ENCODE peak calls at places on chromosomes 2 and 18, in six cellular contexts. U, T, M, Y, X and J are unnamed samples.

GRCh38 chr2:212644195-212644837 is 105.7 kb upstream of the ERBB4 start:
- DNase-seq in M (no peak), T (no peak), X (peak), Y (no peak), U (no peak), J (no peak)

GRCh38 chr2:11248-11941 is 34.9 kb downstream of the FAM110C start:
- DNase-seq in T (peak), X (peak), M (peak), Y (peak), U (peak), J (peak)

GRCh38 chr2:237695201-237695780 is 67.9 kb downstream of the LRRFIP1 start:
- DNase-seq in U (no peak), T (peak), X (no peak), M (peak), Y (peak), J (peak)

GRCh38 chr2:239465017-239466001 is 64.5 kb upstream of the HDAC4 start:
- DNase-seq in X (no peak), U (no peak), T (peak), M (no peak), Y (no peak), J (peak)

GRCh38 chr2:113208995-113209868 is 35.5 kb downstream of the PSD4 start:
- DNase-seq in M (peak), U (no peak), Y (peak), X (no peak), T (no peak), J (no peak)

GRCh38 chr2:32136097-32136496 is 29.6 kb upstream of the SLC30A6 start:
- DNase-seq in X (no peak), U (no peak), Y (peak), M (peak), T (no peak), J (no peak)

GRCh38 chr2:26475832-26476501 is 2.0 kb downstream of the OTOF start:
- DNase-seq in Y (no peak), M (no peak), X (no peak), U (no peak), T (no peak), J (no peak)

GRCh38 chr2:174025271-174026121 is 60.3 kb upstream of the SP3 start:
- DNase-seq in U (no peak), M (peak), X (no peak), T (no peak), Y (peak), J (peak)

GRCh38 chr2:58925676-58926081 is 684.6 kb upstream of the FANCL start:
- DNase-seq in Y (peak), U (no peak), X (no peak), M (no peak), T (no peak), J (no peak)

GRCh38 chr18:65936678-65937077 is 185.9 kb downstream of the CDH7 start:
- DNase-seq in T (no peak), Y (no peak), M (no peak), X (no peak), U (no peak), J (no peak)

GRCh38 chr18:13563390-13563805 is 163.0 kb downstream of the FAM210A start:
- DNase-seq in Y (no peak), U (no peak), T (no peak), X (no peak), M (peak), J (no peak)

GRCh38 chr2:101087638-101088037 is 63.5 kb downstream of the TBC1D8 start:
- DNase-seq in U (no peak), T (no peak), X (no peak), Y (no peak), M (no peak), J (no peak)

GRCh38 chr2:9113916-9114315 is 92.7 kb upstream of the ASAP2 start:
- DNase-seq in X (no peak), M (no peak), Y (no peak), U (no peak), T (no peak), J (no peak)

GRCh38 chr2:147715807-147716206 is 129.0 kb upstream of the ACVR2A start:
- DNase-seq in Y (no peak), M (no peak), T (no peak), U (no peak), X (no peak), J (no peak)

GRCh38 chr2:6926071-6926732 is 9.0 kb downstream of the RNF144A start:
- DNase-seq in T (no peak), X (peak), Y (no peak), M (no peak), U (no peak), J (no peak)

GRCh38 chr2:150526006-150526405 is 38.5 kb upstream of the RND3 start:
- DNase-seq in X (no peak), Y (no peak), T (no peak), M (no peak), U (no peak), J (peak)

GRCh38 chr2:24708537-24709152 is 84.5 kb downstream of the PTRHD1 start:
- DNase-seq in M (peak), Y (peak), U (no peak), T (no peak), X (no peak), J (peak)

GRCh38 chr2:32277363-32277673 is 386 bp upstream of the YIPF4 start:
- DNase-seq in Y (no peak), U (no peak), T (no peak), X (no peak), M (no peak), J (no peak)

GRCh38 chr18:73414598-73414997 is 546.8 kb upstream of the NETO1 start:
- DNase-seq in Y (peak), M (no peak), U (no peak), X (no peak), T (no peak), J (no peak)

GRCh38 chr2:64525323-64525625 is 1.1 kb downstream of the AFTPH start:
- DNase-seq in U (no peak), Y (peak), M (peak), T (no peak), X (no peak), J (peak)

GRCh38 chr2:239192456-239192855 is 208.4 kb downstream of the HDAC4 start:
- DNase-seq in Y (no peak), M (no peak), X (peak), T (peak), U (no peak), J (no peak)

GRCh38 chr2:226185613-226186211 is 613.9 kb downstream of the IRS1 start:
- DNase-seq in Y (peak), M (peak), X (no peak), T (no peak), U (peak), J (no peak)

GRCh38 chr2:41160439-41160838 is 708.5 kb upstream of the SLC8A1 start:
- DNase-seq in T (no peak), Y (no peak), M (peak), X (no peak), U (no peak), J (peak)

GRCh38 chr2:111032721-111033532 is 87.8 kb upstream of the BCL2L11 start:
- DNase-seq in M (no peak), U (no peak), Y (peak), T (peak), X (peak), J (peak)

GRCh38 chr18:75456277-75456676 is 28.8 kb upstream of the SMIM21 start:
- DNase-seq in M (peak), U (no peak), X (no peak), T (no peak), Y (no peak), J (no peak)

GRCh38 chr2:170409164-170409535 is 231.2 kb downstream of the MYO3B start:
- DNase-seq in U (peak), T (peak), X (peak), Y (peak), M (peak), J (peak)

GRCh38 chr2:184371641-184372040 is 226.7 kb upstream of the ZNF804A start:
- DNase-seq in X (no peak), U (no peak), M (peak), Y (no peak), T (no peak), J (no peak)

GRCh38 chr18:12751891-12752290 is 49.0 kb downstream of the PSMG2 start:
- DNase-seq in T (no peak), X (no peak), M (no peak), Y (no peak), U (no peak), J (no peak)

GRCh38 chr2:172931923-172932520 is 143.6 kb upstream of the MAP3K20 start:
- DNase-seq in X (peak), M (peak), Y (peak), U (peak), T (no peak), J (peak)

GRCh38 chr2:235026649-235027557 is 75.1 kb downstream of the SH3BP4 start:
- DNase-seq in X (no peak), M (no peak), U (no peak), T (no peak), Y (peak), J (no peak)

GRCh38 chr2:133941666-133942065 is 312.2 kb upstream of the MGAT5 start:
- DNase-seq in X (no peak), T (no peak), U (no peak), M (no peak), Y (peak), J (peak)

GRCh38 chr2:129661942-129662341 is 317.5 kb upstream of the RAB6C start:
- DNase-seq in M (no peak), X (no peak), U (no peak), T (no peak), Y (no peak), J (no peak)

GRCh38 chr2:15941483-15941853 is 1.1 kb downstream of the MYCN start:
- DNase-seq in T (peak), M (peak), U (peak), Y (no peak), X (peak), J (peak)

GRCh38 chr2:170723446-170723958 is 8.4 kb downstream of the SP5 start:
- DNase-seq in Y (no peak), U (no peak), T (peak), M (no peak), X (no peak), J (no peak)

GRCh38 chr18:58882039-58882438 is 17.4 kb downstream of the ZNF532 start:
- DNase-seq in X (no peak), M (no peak), Y (peak), U (no peak), T (no peak), J (no peak)

GRCh38 chr2:53018830-53019425 is 748.7 kb upstream of the CHAC2 start:
- DNase-seq in X (no peak), U (no peak), Y (peak), M (no peak), T (no peak), J (no peak)

GRCh38 chr2:195494452-195494851 is 162.6 kb upstream of the SLC39A10 start:
- DNase-seq in Y (no peak), X (no peak), M (no peak), U (no peak), T (no peak), J (no peak)
- H2AFZ ChIP-seq in Y (no peak), X (no peak), M (no peak), U (no peak), T (no peak), J (no peak)

GRCh38 chr2:164789986-164790385 is 51.6 kb downstream of the COBLL1 start:
- DNase-seq in U (no peak), X (no peak), Y (no peak), T (no peak), M (no peak), J (no peak)

GRCh38 chr2:164785447-164785846 is 56.2 kb downstream of the COBLL1 start:
- DNase-seq in X (no peak), M (peak), T (no peak), Y (no peak), U (no peak), J (peak)

GRCh38 chr2:164782323-164782722 is 59.3 kb downstream of the COBLL1 start:
- DNase-seq in U (no peak), M (peak), T (no peak), Y (peak), X (no peak), J (peak)

GRCh38 chr2:164784376-164784775 is 57.2 kb downstream of the COBLL1 start:
- DNase-seq in M (no peak), Y (no peak), T (no peak), U (peak), X (no peak), J (peak)

GRCh38 chr2:164786787-164787186 is 54.8 kb downstream of the COBLL1 start:
- DNase-seq in X (no peak), M (no peak), U (no peak), Y (no peak), T (no peak), J (no peak)
- H2AK5ac ChIP-seq in X (no peak), M (no peak), U (no peak), Y (no peak), T (no peak), J (no peak)

GRCh38 chr18:48296581-48296980 is 112.6 kb downstream of the ZBTB7C start:
- DNase-seq in Y (no peak), T (no peak), M (no peak), X (no peak), U (no peak), J (no peak)

GRCh38 chr18:48303883-48304282 is 105.3 kb downstream of the ZBTB7C start:
- DNase-seq in M (no peak), Y (no peak), T (no peak), U (no peak), X (no peak), J (no peak)

GRCh38 chr18:48297139-48297538 is 112.0 kb downstream of the ZBTB7C start:
- DNase-seq in X (no peak), U (no peak), Y (no peak), T (no peak), M (no peak), J (no peak)

GRCh38 chr18:48302736-48303135 is 106.4 kb downstream of the ZBTB7C start:
- DNase-seq in T (no peak), M (no peak), Y (no peak), U (no peak), X (no peak), J (no peak)

GRCh38 chr18:48300463-48300961 is 108.7 kb downstream of the ZBTB7C start:
- DNase-seq in Y (no peak), T (peak), X (no peak), M (no peak), U (no peak), J (no peak)
- H3K4ac ChIP-seq in Y (no peak), T (no peak), X (no peak), M (no peak), U (no peak), J (no peak)

GRCh38 chr2:45668509-45668908 is 17.0 kb downstream of the PRKCE start:
- DNase-seq in M (no peak), X (no peak), Y (no peak), T (no peak), U (no peak), J (peak)

GRCh38 chr2:45672138-45672537 is 20.7 kb downstream of the PRKCE start:
- DNase-seq in T (no peak), M (no peak), Y (no peak), U (no peak), X (no peak), J (no peak)

GRCh38 chr2:45670646-45671045 is 19.2 kb downstream of the PRKCE start:
- DNase-seq in Y (no peak), U (no peak), X (no peak), T (no peak), M (no peak), J (peak)

GRCh38 chr2:45664635-45665269 is 13.3 kb downstream of the PRKCE start:
- DNase-seq in T (no peak), Y (peak), X (no peak), M (no peak), U (no peak), J (no peak)

DNA sequence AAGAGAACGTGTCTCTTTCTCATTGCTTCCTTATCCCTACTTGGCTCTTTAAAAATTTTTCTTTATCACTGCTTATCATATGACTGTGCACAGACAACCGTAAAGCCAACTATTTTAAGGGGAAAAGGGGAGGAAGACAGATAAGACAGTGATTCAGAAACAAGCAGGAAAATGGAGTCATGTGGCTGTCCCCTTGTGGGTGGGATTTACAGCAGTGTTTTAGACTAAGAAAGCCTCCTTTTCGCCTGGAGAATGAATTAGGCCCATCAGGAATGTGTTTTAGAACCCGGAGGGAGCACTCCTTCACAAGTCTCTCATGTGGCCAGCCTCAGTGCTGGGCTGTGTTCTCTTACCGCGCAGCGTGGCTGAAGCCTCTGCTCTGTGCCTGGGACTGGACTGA is 17.6 kb downstream of the PRKCE start:
- DNase-seq in U (no peak), M (peak), Y (peak), X (no peak), T (no peak), J (peak)
- H2AFZ ChIP-seq in U (peak), M (no peak), Y (peak), X (no peak), T (no peak), J (no peak)

GRCh38 chr2:17835511-17835910 is 19.3 kb downstream of the MSGN1 start:
- DNase-seq in M (no peak), X (no peak), Y (no peak), U (no peak), T (no peak), J (no peak)
- H2AK5ac ChIP-seq in M (no peak), X (no peak), Y (no peak), U (no peak), T (no peak), J (no peak)

GRCh38 chr2:1708476-1709334 is 35.6 kb downstream of the PXDN start:
- DNase-seq in Y (peak), X (no peak), U (no peak), T (no peak), M (no peak), J (no peak)
- H3K4ac ChIP-seq in Y (peak), X (peak), U (no peak), T (no peak), M (peak), J (no peak)

DNA sequence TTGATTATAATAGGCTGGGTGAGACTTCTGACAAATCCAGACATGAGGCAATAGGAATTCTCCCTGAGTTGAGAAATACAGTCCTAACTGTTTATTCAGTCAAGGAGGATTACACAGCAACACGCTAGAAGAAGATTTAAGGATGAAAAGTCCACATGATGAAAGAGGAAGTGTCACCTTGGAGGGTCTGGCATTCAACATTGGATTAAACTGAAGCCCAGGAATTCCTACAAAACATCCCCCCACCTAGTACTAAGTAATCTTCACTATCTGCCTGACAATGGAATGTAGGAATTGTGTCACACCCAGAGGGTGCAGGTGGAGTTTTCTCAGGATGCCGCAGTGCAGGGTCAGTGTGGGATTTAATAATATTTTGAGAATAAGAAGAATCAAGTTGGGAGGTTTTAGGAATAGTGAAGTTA is 142.4 kb downstream of the SOCS6 start:
- DNase-seq in T (no peak), U (no peak), Y (peak), M (peak), X (no peak), J (no peak)
- H2AFZ ChIP-seq in T (no peak), U (no peak), Y (no peak), M (no peak), X (no peak), J (no peak)

GRCh38 chr18:54881229-54881753 is 53.0 kb downstream of the RAB27B start:
- DNase-seq in M (no peak), Y (no peak), U (no peak), X (no peak), T (no peak), J (peak)
- H2AK5ac ChIP-seq in M (no peak), Y (no peak), U (no peak), X (no peak), T (no peak), J (no peak)